ENCODE peak calls at places on chromosomes 16 and 17, in eight cellular contexts. W is WERI-Rb-1; O is fibroblast of the aortic adventitia; R is stimulated activated CD8-positive, alpha-beta memory T cell treated with anti-CD3 and anti-CD28 coated beads, Interleukin-2, amount 100 ng/mL, for 48 hours; E is mesenchymal stem cell; I is activated CD4-positive, CD25-positive, alpha-beta regulatory T cell treated with anti-CD3 and anti-CD28 coated beads, Interleukin-2, amount 50 U/mL, for 16 hours; J is stimulated activated CD4-positive, alpha-beta T cell treated with anti-CD3 and anti-CD28 coated beads, Interleukin-2, amount 100 ng/mL, for 48 hours; V is heart left ventricle. T is an unnamed sample.

GRCh38 chr16:85556456-85557082 is 56.6 kb upstream of the GSE1 start:
- DNase-seq in W (no peak), O (no peak), R (peak; percentile 35), E (peak; percentile 63), I (no peak), J (no peak), V (peak; percentile 60), T (peak; percentile 60)

GRCh38 chr17:82237083-82237745 is 8.4 kb downstream of the SLC16A3 start:
- DNase-seq in W (no peak), O (no peak), R (no peak), E (no peak), I (no peak), J (no peak), V (no peak), T (no peak)

GRCh38 chr16:27650073-27650701 is 100.2 kb downstream of the KATNIP start:
- DNase-seq in W (no peak), O (peak; percentile 4), R (no peak), E (no peak), I (no peak), J (no peak), V (peak; percentile 42), T (no peak)

GRCh38 chr16:3045758-3046505 is 429 bp upstream of the MMP25 start:
- DNase-seq in W (no peak), O (no peak), R (no peak), E (no peak), I (no peak), J (no peak), V (no peak), T (no peak)

GRCh38 chr16:47965439-47965838 is 190.4 kb downstream of the ABCC12 start:
- DNase-seq in W (no peak), O (peak; percentile 11), R (no peak), E (no peak), I (no peak), J (no peak), V (no peak), T (no peak)

GRCh38 chr16:76278976-76279375 is 1.8 kb downstream of the CNTNAP4 start:
- DNase-seq in W (no peak), O (peak; percentile 63), R (no peak), E (peak; percentile 52), I (no peak), J (no peak), V (no peak), T (no peak)

GRCh38 chr17:81065500-81065899 is 30.5 kb downstream of the BAIAP2 start:
- DNase-seq in W (peak; percentile 54), O (no peak), R (no peak), E (no peak), I (no peak), J (no peak), V (no peak), T (no peak)

GRCh38 chr17:57870283-57870635 is 20.4 kb upstream of the MRPS23 start:
- DNase-seq in W (peak; percentile 71), O (no peak), R (no peak), E (no peak), I (no peak), J (no peak), V (no peak), T (no peak)

GRCh38 chr17:82605939-82606600 is 42.2 kb downstream of the WDR45B start:
- DNase-seq in W (no peak), O (no peak), R (no peak), E (no peak), I (no peak), J (no peak), V (no peak), T (no peak)

GRCh38 chr16:64144612-64145011 is 977.3 kb downstream of the CDH11 start:
- DNase-seq in W (no peak), O (no peak), R (no peak), E (peak; percentile 23), I (no peak), J (no peak), V (no peak), T (no peak)

GRCh38 chr17:7835818-7836595 is 2.0 kb downstream of the KDM6B start:
- DNase-seq in W (peak; percentile 71), O (peak; percentile 76), R (no peak), E (peak; percentile 91), I (no peak), J (no peak), V (peak; percentile 85), T (no peak)

GRCh38 chr17:75238684-75239191 is 22.7 kb downstream of the GGA3 start:
- DNase-seq in W (peak; percentile 81), O (peak; percentile 64), R (peak; percentile 37), E (peak; percentile 67), I (peak; percentile 39), J (peak; percentile 57), V (peak; percentile 48), T (peak; percentile 58)

GRCh38 chr17:44110823-44111633 is 12.4 kb downstream of the HDAC5 start:
- DNase-seq in W (peak; percentile 100), O (peak; percentile 92), R (peak; percentile 56), E (peak; percentile 93), I (no peak), J (peak; percentile 44), V (peak; percentile 99), T (peak; percentile 98)

GRCh38 chr17:80485846-80486245 is 9.4 kb upstream of the NPTX1 start:
- DNase-seq in W (peak; percentile 90), O (no peak), R (no peak), E (no peak), I (no peak), J (no peak), V (no peak), T (no peak)

T was measured in uterus.